ENCODE peak calls at places on chromosomes 2 and 18, in six cellular contexts. One of them, this sample, is unnamed. For H3K27me3 and H3K9me3, the result is how much of the 10 kb centered on the place peaks cover.

GRCh38 chr18:11497585-11497984 is 111.8 kb upstream of the SLC35G4 start:
- DNase-seq in CD4-positive, alpha-beta memory T cell: no peak
- DNase-seq in Caco-2: no peak
- DNase-seq in CD8-positive, alpha-beta memory T cell: no peak
- DNase-seq in fibroblast of lung: peak
- DNase-seq in uterus: no peak
- DNase-seq in this sample: no peak

GRCh38 chr18:26342646-26343045 is 116.4 kb downstream of the TAF4B start:
- DNase-seq in CD4-positive, alpha-beta memory T cell: no peak
- DNase-seq in Caco-2: no peak
- DNase-seq in CD8-positive, alpha-beta memory T cell: no peak
- DNase-seq in fibroblast of lung: no peak
- DNase-seq in uterus: no peak
- DNase-seq in this sample: no peak

GRCh38 chr2:127219716-127220090 is 396 bp downstream of the CYP27C1 start:
- DNase-seq in CD4-positive, alpha-beta memory T cell: no peak
- DNase-seq in Caco-2: peak
- DNase-seq in CD8-positive, alpha-beta memory T cell: no peak
- DNase-seq in fibroblast of lung: peak
- DNase-seq in uterus: no peak
- DNase-seq in this sample: peak

GRCh38 chr18:58391113-58391892 is 237.6 kb downstream of the ALPK2 start:
- DNase-seq in CD4-positive, alpha-beta memory T cell: no peak
- DNase-seq in Caco-2: no peak
- DNase-seq in CD8-positive, alpha-beta memory T cell: no peak
- DNase-seq in fibroblast of lung: no peak
- DNase-seq in uterus: no peak
- DNase-seq in this sample: no peak

GRCh38 chr2:65300134-65300771 is 72.6 kb downstream of the ACTR2 start:
- DNase-seq in CD4-positive, alpha-beta memory T cell: no peak
- DNase-seq in Caco-2: no peak
- DNase-seq in CD8-positive, alpha-beta memory T cell: no peak
- DNase-seq in fibroblast of lung: peak
- DNase-seq in uterus: peak
- DNase-seq in this sample: no peak

GRCh38 chr2:150125708-150126107 is 361.8 kb downstream of the RND3 start:
- DNase-seq in CD4-positive, alpha-beta memory T cell: no peak
- DNase-seq in Caco-2: no peak
- DNase-seq in CD8-positive, alpha-beta memory T cell: no peak
- DNase-seq in fibroblast of lung: peak
- DNase-seq in uterus: no peak
- DNase-seq in this sample: no peak

GRCh38 chr2:173658946-173659371 is 304.3 kb downstream of the CDCA7 start:
- DNase-seq in CD4-positive, alpha-beta memory T cell: no peak
- DNase-seq in Caco-2: no peak
- DNase-seq in CD8-positive, alpha-beta memory T cell: no peak
- DNase-seq in fibroblast of lung: peak
- DNase-seq in uterus: no peak
- DNase-seq in this sample: no peak

GRCh38 chr2:219178377-219179175 is 501 bp downstream of the RETREG2 start:
- DNase-seq in CD4-positive, alpha-beta memory T cell: peak
- DNase-seq in Caco-2: peak
- DNase-seq in CD8-positive, alpha-beta memory T cell: no peak
- DNase-seq in fibroblast of lung: peak
- DNase-seq in uterus: peak
- DNase-seq in this sample: peak

GRCh38 chr18:13613591-13614317 is 112.6 kb downstream of the FAM210A start:
- DNase-seq in CD4-positive, alpha-beta memory T cell: no peak
- DNase-seq in Caco-2: no peak
- DNase-seq in CD8-positive, alpha-beta memory T cell: no peak
- DNase-seq in fibroblast of lung: no peak
- DNase-seq in uterus: no peak
- DNase-seq in this sample: no peak
- H3K4me3 ChIP-seq in CD4-positive, alpha-beta memory T cell: peak
- H3K4me3 ChIP-seq in Caco-2: no peak
- H3K4me3 ChIP-seq in CD8-positive, alpha-beta memory T cell: no peak
- H3K4me3 ChIP-seq in fibroblast of lung: no peak
- H3K4me3 ChIP-seq in uterus: no peak
- H3K4me3 ChIP-seq in this sample: no peak

GRCh38 chr2:170823800-170824153 is 7.1 kb downstream of the GAD1 start:
- DNase-seq in CD4-positive, alpha-beta memory T cell: no peak
- DNase-seq in Caco-2: no peak
- DNase-seq in CD8-positive, alpha-beta memory T cell: no peak
- DNase-seq in fibroblast of lung: no peak
- DNase-seq in uterus: no peak
- DNase-seq in this sample: no peak
- H3K27me3 ChIP-seq in CD4-positive, alpha-beta memory T cell: under half
- H3K27me3 ChIP-seq in Caco-2: under half
- H3K27me3 ChIP-seq in CD8-positive, alpha-beta memory T cell: under half
- H3K27me3 ChIP-seq in fibroblast of lung: half or more
- H3K27me3 ChIP-seq in uterus: under half
- H3K27me3 ChIP-seq in this sample: under half

GRCh38 chr2:106004854-106005253 is 189.2 kb downstream of the UXS1 start:
- DNase-seq in CD4-positive, alpha-beta memory T cell: no peak
- DNase-seq in Caco-2: no peak
- DNase-seq in CD8-positive, alpha-beta memory T cell: no peak
- DNase-seq in fibroblast of lung: no peak
- DNase-seq in uterus: no peak
- DNase-seq in this sample: no peak
- H3K9me3 ChIP-seq in CD4-positive, alpha-beta memory T cell: under half
- H3K9me3 ChIP-seq in Caco-2: under half
- H3K9me3 ChIP-seq in CD8-positive, alpha-beta memory T cell: under half
- H3K9me3 ChIP-seq in fibroblast of lung: under half
- H3K9me3 ChIP-seq in uterus: under half
- H3K9me3 ChIP-seq in this sample: under half

GRCh38 chr2:43333096-43333655 is 106.8 kb upstream of the ZFP36L2 start:
- DNase-seq in CD4-positive, alpha-beta memory T cell: no peak
- DNase-seq in Caco-2: no peak
- DNase-seq in CD8-positive, alpha-beta memory T cell: no peak
- DNase-seq in fibroblast of lung: no peak
- DNase-seq in uterus: no peak
- DNase-seq in this sample: no peak

GRCh38 chr2:43331428-43331827 is 105.0 kb upstream of the ZFP36L2 start:
- DNase-seq in CD4-positive, alpha-beta memory T cell: no peak
- DNase-seq in Caco-2: no peak
- DNase-seq in CD8-positive, alpha-beta memory T cell: no peak
- DNase-seq in fibroblast of lung: no peak
- DNase-seq in uterus: no peak
- DNase-seq in this sample: no peak

GRCh38 chr2:43333656-43334144 is 107.3 kb upstream of the ZFP36L2 start:
- DNase-seq in CD4-positive, alpha-beta memory T cell: no peak
- DNase-seq in Caco-2: no peak
- DNase-seq in CD8-positive, alpha-beta memory T cell: no peak
- DNase-seq in fibroblast of lung: peak
- DNase-seq in uterus: no peak
- DNase-seq in this sample: no peak

GRCh38 chr2:43329637-43330036 is 103.2 kb upstream of the ZFP36L2 start:
- DNase-seq in CD4-positive, alpha-beta memory T cell: no peak
- DNase-seq in Caco-2: no peak
- DNase-seq in CD8-positive, alpha-beta memory T cell: no peak
- DNase-seq in fibroblast of lung: no peak
- DNase-seq in uterus: no peak
- DNase-seq in this sample: no peak

GRCh38 chr2:43332653-43333052 is 106.2 kb upstream of the ZFP36L2 start:
- DNase-seq in CD4-positive, alpha-beta memory T cell: no peak
- DNase-seq in Caco-2: no peak
- DNase-seq in CD8-positive, alpha-beta memory T cell: no peak
- DNase-seq in fibroblast of lung: no peak
- DNase-seq in uterus: no peak
- DNase-seq in this sample: no peak
- H3K4me3 ChIP-seq in CD4-positive, alpha-beta memory T cell: no peak
- H3K4me3 ChIP-seq in Caco-2: no peak
- H3K4me3 ChIP-seq in CD8-positive, alpha-beta memory T cell: no peak
- H3K4me3 ChIP-seq in fibroblast of lung: no peak
- H3K4me3 ChIP-seq in uterus: no peak
- H3K4me3 ChIP-seq in this sample: no peak